ENCODE peak calls at places on chromosomes 16 and 17, in eight cellular contexts. B is HuH-7, S is myocyte, I is cardiac fibroblast, K is GM19239, G is NCI-H1105, V is WTC11, O is amniotic epithelial cell. J is an unnamed sample.

GRCh38 chr17:18315498-18316360 is 636 bp downstream of the SMCR8 start:
- DNase-seq in O (no peak), K (no peak), G (no peak), S (no peak), V (no peak), B (no peak), I (no peak), J (no peak)

GRCh38 chr16:84929421-84930297 is 81.7 kb downstream of the ZDHHC7 start:
- DNase-seq in O (peak), K (no peak), S (no peak), I (peak), V (no peak), G (no peak), B (no peak), J (no peak)

GRCh38 chr17:73091410-73091769 is 1.1 kb downstream of the SLC39A11 start:
- DNase-seq in V (no peak), I (no peak), K (no peak), O (peak), S (no peak), B (no peak), G (no peak), J (no peak)

GRCh38 chr16:51164167-51164566 is 13.1 kb upstream of the SALL1 start:
- DNase-seq in I (no peak), K (no peak), G (no peak), S (no peak), V (no peak), B (no peak), O (no peak), J (no peak)

GRCh38 chr16:1069154-1069553 is 3.4 kb upstream of the SSTR5 start:
- DNase-seq in V (peak), B (no peak), K (no peak), G (no peak), O (no peak), S (no peak), I (no peak), J (no peak)

GRCh38 chr16:13084331-13084730 is 182.9 kb downstream of the SHISA9 start:
- DNase-seq in V (no peak), I (no peak), K (no peak), S (no peak), B (no peak), O (no peak), G (no peak), J (no peak)

GRCh38 chr17:75059369-75060345 is 12.6 kb downstream of the KCTD2 start:
- DNase-seq in I (peak), S (peak), K (no peak), V (no peak), O (peak), G (no peak), B (peak), J (no peak)

GRCh38 chr17:74738051-74738996 is 1.3 kb downstream of the RAB37 start:
- DNase-seq in V (no peak), S (peak), I (peak), G (no peak), O (no peak), K (peak), B (no peak), J (peak)

GRCh38 chr16:81480856-81481821 is 36.5 kb downstream of the CMIP start:
- DNase-seq in K (peak), V (no peak), I (peak), G (no peak), B (peak), O (peak), S (peak), J (no peak)

GRCh38 chr17:82544431-82545070 is 25.0 kb downstream of the FOXK2 start:
- DNase-seq in B (no peak), O (peak), V (no peak), K (no peak), I (no peak), G (no peak), S (no peak), J (no peak)

GRCh38 chr16:58039829-58040495 is 14.4 kb downstream of the MMP15 start:
- DNase-seq in K (no peak), V (no peak), G (no peak), O (no peak), B (no peak), S (no peak), I (no peak), J (no peak)

GRCh38 chr17:49787932-49788442 is 494 bp upstream of the KAT7 start:
- DNase-seq in G (no peak), O (no peak), I (no peak), K (no peak), S (no peak), V (peak), B (no peak), J (peak)

GRCh38 chr16:17467923-17468540 is 2.7 kb downstream of the XYLT1 start:
- DNase-seq in V (peak), O (peak), I (peak), K (no peak), G (peak), S (peak), B (peak), J (peak)

GRCh38 chr16:3589441-3589921 is 12.3 kb upstream of the NLRC3 start:
- DNase-seq in S (no peak), B (no peak), O (no peak), G (no peak), K (no peak), I (no peak), V (no peak), J (no peak)

GRCh38 chr17:60352071-60352470 is 39.9 kb downstream of the USP32 start:
- DNase-seq in S (no peak), K (no peak), V (no peak), O (no peak), B (no peak), G (no peak), I (no peak), J (no peak)

GRCh38 chr16:88810166-88810867 is 1.4 kb downstream of the APRT start:
- DNase-seq in I (no peak), S (no peak), B (no peak), V (no peak), O (no peak), K (no peak), G (no peak), J (no peak)

GRCh38 chr16:4700380-4700996 is 7.1 kb downstream of the NUDT16L1 start:
- DNase-seq in B (no peak), S (no peak), G (no peak), V (no peak), I (no peak), K (no peak), O (no peak), J (no peak)

GRCh38 chr16:81429045-81429521 is 15.5 kb upstream of the CMIP start:
- DNase-seq in S (peak), I (peak), V (peak), B (peak), O (peak), G (no peak), K (no peak), J (no peak)

GRCh38 chr17:3818786-3819185 is 17.8 kb upstream of the ITGAE start:
- DNase-seq in K (no peak), B (no peak), V (no peak), I (peak), O (no peak), G (no peak), S (no peak), J (no peak)

GRCh38 chr17:73474370-73474988 is 162.7 kb upstream of the CDC42EP4 start:
- DNase-seq in V (no peak), O (peak), I (peak), K (no peak), G (no peak), S (peak), B (no peak), J (no peak)

GRCh38 chr16:82232806-82233205 is 62.8 kb upstream of the MPHOSPH6 start:
- DNase-seq in K (no peak), G (no peak), B (no peak), V (no peak), O (no peak), S (no peak), I (no peak), J (no peak)

GRCh38 chr17:44773140-44773539 is 14.4 kb downstream of the ADAM11 start:
- DNase-seq in B (no peak), O (no peak), I (no peak), K (no peak), S (no peak), G (no peak), V (no peak), J (no peak)

GRCh38 chr17:15886804-15887203 is 58.1 kb upstream of the ADORA2B start:
- DNase-seq in B (no peak), G (no peak), O (no peak), V (no peak), K (no peak), I (no peak), S (no peak), J (no peak)

GRCh38 chr17:42200702-42201101 is 6.4 kb upstream of the GHDC start:
- DNase-seq in B (no peak), G (no peak), K (no peak), I (peak), V (no peak), O (peak), S (no peak), J (no peak)

GRCh38 chr16:28511031-28511430 is 4.4 kb upstream of the IL27 start:
- DNase-seq in O (no peak), G (no peak), B (no peak), I (no peak), V (no peak), K (no peak), S (no peak), J (no peak)

GRCh38 chr16:56637814-56638750 is at the start of gene MT1A:
- DNase-seq in S (no peak), I (peak), V (peak), B (peak), O (peak), G (no peak), K (no peak), J (no peak)

GRCh38 chr17:28282596-28282995 is 36.4 kb upstream of the TMEM97 start:
- DNase-seq in V (no peak), S (peak), K (no peak), O (peak), I (peak), G (peak), B (no peak), J (no peak)

GRCh38 chr16:71432906-71433305 is 8.9 kb downstream of the TLE7 start:
- DNase-seq in I (no peak), B (no peak), O (no peak), G (no peak), S (no peak), K (no peak), V (no peak), J (no peak)

GRCh38 chr17:14458724-14459123 is 157.8 kb downstream of the HS3ST3B1 start:
- DNase-seq in I (no peak), B (no peak), G (no peak), V (no peak), K (no peak), S (no peak), O (no peak), J (no peak)

GRCh38 chr17:48002920-48003685 is 32.2 kb downstream of the CDK5RAP3 start:
- DNase-seq in S (no peak), K (no peak), B (no peak), V (peak), G (peak), I (no peak), O (peak), J (no peak)

GRCh38 chr17:15649861-15650391 is 30.4 kb upstream of the FBXW10B start:
- DNase-seq in O (no peak), G (no peak), B (no peak), K (no peak), V (no peak), S (peak), I (peak), J (no peak)

GRCh38 chr17:39612935-39613465 is 5.3 kb upstream of the NEUROD2 start:
- DNase-seq in V (no peak), B (no peak), K (no peak), G (no peak), I (no peak), S (no peak), O (no peak), J (no peak)

GRCh38 chr16:20906871-20907255 is 6.3 kb downstream of the LYRM1 start:
- DNase-seq in B (no peak), K (no peak), O (no peak), I (no peak), S (no peak), G (no peak), V (no peak), J (no peak)

GRCh38 chr17:921161-921560 is 58.4 kb downstream of the NXN start:
- DNase-seq in G (no peak), B (no peak), O (peak), V (no peak), S (no peak), I (peak), K (no peak), J (no peak)

GRCh38 chr16:85651822-85652430 is 36.8 kb downstream of the GINS2 start:
- DNase-seq in B (no peak), O (no peak), V (no peak), I (peak), G (no peak), K (no peak), S (no peak), J (no peak)

GRCh38 chr16:25747160-25747758 is 55.5 kb downstream of the HS3ST4 start:
- DNase-seq in G (no peak), K (no peak), V (peak), I (no peak), O (no peak), B (peak), S (peak), J (no peak)

J was measured in T-helper 9 cell.